ENCODE peak calls at places on chromosomes 6 and 20, in six cellular contexts. E, Q, R, N, U and C are unnamed samples.

GRCh38 chr6:161406633-161407032 is 132.8 kb upstream of the AGPAT4 start:
- DNase-seq in E (no peak), Q (no peak), R (no peak), N (no peak), U (no peak), C (no peak)

GRCh38 chr20:24432057-24432456 is 37.4 kb upstream of the SYNDIG1 start:
- DNase-seq in E (no peak), Q (no peak), R (peak; percentile 68), N (no peak), U (no peak), C (no peak)

GRCh38 chr6:117477988-117478852 is 4.3 kb upstream of the DCBLD1 start:
- DNase-seq in E (no peak), Q (peak; percentile 54), R (no peak), N (no peak), U (no peak), C (peak; percentile 70)

GRCh38 chr6:31473780-31474725 is 23.9 kb upstream of the MICB start:
- DNase-seq in E (no peak), Q (no peak), R (no peak), N (no peak), U (no peak), C (no peak)

GRCh38 chr6:16673011-16673797 is 88.1 kb downstream of the ATXN1 start:
- DNase-seq in E (no peak), Q (no peak), R (no peak), N (no peak), U (no peak), C (no peak)

GRCh38 chr6:158911746-158912158 is 88.2 kb downstream of the RSPH3 start:
- DNase-seq in E (no peak), Q (no peak), R (no peak), N (no peak), U (peak; percentile 18), C (no peak)

GRCh38 chr20:2545594-2545993 is 9.2 kb downstream of the TMC2 start:
- DNase-seq in E (no peak), Q (no peak), R (no peak), N (no peak), U (no peak), C (no peak)

GRCh38 chr6:72911463-72912153 is 289.7 kb downstream of the KCNQ5 start:
- DNase-seq in E (no peak), Q (no peak), R (no peak), N (no peak), U (no peak), C (no peak)

GRCh38 chr6:9100869-9101575 is 665.7 kb upstream of the SLC35B3 start:
- DNase-seq in E (no peak), Q (no peak), R (no peak), N (no peak), U (no peak), C (no peak)

GRCh38 chr20:32050851-32051556 is 1.0 kb upstream of the HCK start:
- DNase-seq in E (no peak), Q (no peak), R (peak; percentile 41), N (peak; percentile 55), U (no peak), C (no peak)

GRCh38 chr6:105733556-105734162 is 330.8 kb upstream of the PREP start:
- DNase-seq in E (no peak), Q (no peak), R (no peak), N (no peak), U (peak; percentile 0), C (no peak)

GRCh38 chr20:5829241-5829809 is 79.1 kb downstream of the SHLD1 start:
- DNase-seq in E (no peak), Q (no peak), R (no peak), N (no peak), U (no peak), C (no peak)

GRCh38 chr6:156980948-156981347 is 203.8 kb downstream of the ARID1B start:
- DNase-seq in E (no peak), Q (no peak), R (no peak), N (no peak), U (no peak), C (no peak)